ENCODE peak calls at places on chromosome 13, in ten cellular contexts. I, X, U, S, W, Q, R, P, A and L are unnamed samples.

GRCh38 chr13:104140557-104140956 is 1074.3 kb upstream of the SLC10A2 start:
- DNase-seq in U (no peak), Q (no peak), W (no peak), X (no peak), I (no peak), P (no peak), A (no peak), R (no peak), S (no peak), L (no peak)

GRCh38 chr13:52319876-52320275 is 86.1 kb downstream of the THSD1 start:
- DNase-seq in P (no peak), X (no peak), Q (no peak), S (peak; percentile 6), I (no peak), A (no peak), U (no peak), W (no peak), R (no peak), L (no peak)

GRCh38 chr13:24982333-24982999 is 113.5 kb upstream of the PABPC3 start:
- DNase-seq in P (no peak), X (no peak), U (no peak), S (no peak), I (no peak), A (no peak), W (no peak), Q (peak; percentile 21), R (no peak), L (no peak)

GRCh38 chr13:34364633-34365032 is 546.7 kb downstream of the RFC3 start:
- DNase-seq in I (no peak), P (no peak), R (no peak), A (no peak), U (no peak), Q (no peak), X (no peak), W (no peak), S (no peak), L (no peak)

GRCh38 chr13:98312606-98313005 is 135.5 kb upstream of the RNF113B start:
- DNase-seq in Q (no peak), W (no peak), S (no peak), I (no peak), A (no peak), U (no peak), P (no peak), R (no peak), X (no peak), L (no peak)

GRCh38 chr13:22793598-22794134 is 387.1 kb upstream of the SGCG start:
- DNase-seq in X (no peak), P (no peak), I (no peak), W (no peak), A (no peak), Q (no peak), S (no peak), U (no peak), R (no peak), L (no peak)

GRCh38 chr13:99433543-99434075 is 67.7 kb upstream of the TM9SF2 start:
- DNase-seq in U (no peak), W (no peak), Q (no peak), X (no peak), P (no peak), R (no peak), S (no peak), I (no peak), A (no peak), L (no peak)

GRCh38 chr13:24747248-24748151 is 16.5 kb upstream of the RNF17 start:
- DNase-seq in S (no peak), R (no peak), U (no peak), W (no peak), I (no peak), Q (no peak), A (no peak), X (peak; percentile 41), P (no peak), L (no peak)

GRCh38 chr13:24161010-24161775 is 673 bp downstream of the SPATA13 start:
- DNase-seq in Q (no peak), S (no peak), X (peak; percentile 23), P (no peak), I (peak; percentile 51), A (no peak), R (no peak), U (no peak), W (peak; percentile 20), L (peak; percentile 48)

GRCh38 chr13:112013665-112014064 is 53.3 kb upstream of the SOX1 start:
- DNase-seq in S (no peak), X (no peak), A (no peak), P (no peak), I (no peak), W (no peak), Q (no peak), R (no peak), U (no peak), L (no peak)

GRCh38 chr13:52840066-52840465 is 8.4 kb downstream of the PCDH8 start:
- DNase-seq in U (no peak), X (no peak), P (no peak), A (no peak), S (no peak), Q (no peak), W (no peak), R (no peak), I (no peak), L (no peak)

GRCh38 chr13:104608280-104608679 is 1542.1 kb upstream of the SLC10A2 start:
- DNase-seq in Q (no peak), U (no peak), X (no peak), R (no peak), S (no peak), A (no peak), P (no peak), I (no peak), W (no peak), L (no peak)

GRCh38 chr13:43364210-43365041 is 341.0 kb downstream of the DNAJC15 start:
- DNase-seq in A (peak; percentile 39), U (peak; percentile 28), W (no peak), R (no peak), I (no peak), X (peak; percentile 37), S (peak; percentile 16), Q (no peak), P (no peak), L (peak; percentile 26)

GRCh38 chr13:91747164-91747563 is 348.7 kb downstream of the GPC5 start:
- DNase-seq in S (no peak), P (no peak), R (no peak), X (no peak), A (no peak), U (no peak), I (no peak), Q (no peak), W (no peak), L (no peak)

GRCh38 chr13:37306778-37307544 is 201.5 kb upstream of the CSNK1A1L start:
- DNase-seq in S (peak; percentile 89), X (no peak), Q (no peak), A (no peak), I (no peak), P (no peak), R (no peak), W (peak; percentile 62), U (peak; percentile 91), L (peak; percentile 62)

GRCh38 chr13:64311948-64312347 is 2896.3 kb upstream of the PCDH20 start:
- DNase-seq in X (no peak), I (no peak), A (no peak), Q (no peak), W (no peak), S (no peak), R (no peak), P (no peak), U (no peak), L (no peak)

GRCh38 chr13:109494955-109495354 is 291.4 kb downstream of the IRS2 start:
- DNase-seq in X (peak; percentile 18), A (no peak), Q (no peak), R (no peak), U (peak; percentile 37), S (peak; percentile 76), W (peak; percentile 69), I (no peak), P (no peak), L (peak; percentile 21)

GRCh38 chr13:114315074-114315785 is 927 bp downstream of the CHAMP1 start:
- DNase-seq in A (no peak), S (no peak), Q (no peak), U (no peak), W (no peak), I (no peak), P (no peak), X (no peak), R (no peak), L (no peak)

GRCh38 chr13:109412232-109412935 is 374.0 kb downstream of the IRS2 start:
- DNase-seq in Q (peak; percentile 60), W (peak; percentile 12), U (no peak), P (no peak), I (no peak), X (peak; percentile 96), S (no peak), A (peak; percentile 48), R (peak; percentile 75), L (peak; percentile 36)

GRCh38 chr13:67390462-67391093 is 160.4 kb upstream of the PCDH9 start:
- DNase-seq in P (no peak), U (no peak), A (no peak), Q (no peak), I (no peak), S (peak; percentile 25), W (peak; percentile 2), X (no peak), R (no peak), L (no peak)

GRCh38 chr13:44578064-44578394 is 1.9 kb upstream of the TSC22D1 start:
- DNase-seq in Q (peak; percentile 50), A (peak; percentile 38), W (no peak), P (no peak), X (no peak), S (peak; percentile 44), R (no peak), I (no peak), U (peak; percentile 10), L (no peak)

GRCh38 chr13:34458756-34459462 is 483.2 kb upstream of the NBEA start:
- DNase-seq in Q (no peak), R (no peak), X (no peak), S (no peak), U (no peak), I (no peak), P (no peak), W (no peak), A (no peak), L (no peak)

GRCh38 chr13:51323824-51324511 is 15.5 kb upstream of the SERPINE3 start:
- DNase-seq in Q (no peak), U (no peak), S (no peak), P (no peak), W (no peak), A (no peak), R (no peak), I (no peak), X (no peak), L (no peak)

GRCh38 chr13:112331675-112332074 is 44.5 kb upstream of the SPACA7 start:
- DNase-seq in Q (no peak), U (no peak), R (no peak), S (no peak), P (no peak), X (no peak), A (no peak), I (no peak), W (no peak), L (no peak)

GRCh38 chr13:71864981-71865857 is 1.8 kb downstream of the DACH1 start:
- DNase-seq in R (peak; percentile 72), U (no peak), P (no peak), W (no peak), A (no peak), X (peak; percentile 63), S (no peak), Q (no peak), I (peak; percentile 13), L (peak; percentile 7)

GRCh38 chr13:50452761-50453160 is 390.7 kb downstream of the DLEU7 start:
- DNase-seq in W (no peak), P (no peak), I (no peak), S (peak; percentile 31), Q (no peak), X (no peak), A (no peak), R (no peak), U (no peak), L (no peak)

GRCh38 chr13:28000567-28000966 is 12.1 kb upstream of the URAD start:
- DNase-seq in S (no peak), Q (no peak), W (no peak), A (no peak), I (no peak), X (peak; percentile 11), P (no peak), U (no peak), R (no peak), L (no peak)

GRCh38 chr13:49444517-49445395 is 682 bp downstream of the SETDB2 start:
- DNase-seq in X (no peak), W (peak; percentile 55), P (peak; percentile 5), I (peak; percentile 26), U (no peak), Q (peak; percentile 4), R (no peak), A (no peak), S (peak; percentile 70), L (peak; percentile 27)